ENCODE peak calls at places on chromosomes 5 and 9, in ten cellular contexts. One of them, this sample, is unnamed.

GRCh38 chr5:11230890-11231289 is 469.9 kb upstream of the DAP start:
- DNase-seq in HCT116: no peak
- DNase-seq in left lobe of liver: no peak
- DNase-seq in NCI-H2029 treated with DMSO at 0.1 percent for 48 hours: no peak
- DNase-seq in WTC11: no peak
- DNase-seq in SW480: no peak
- DNase-seq in coronary artery: no peak
- DNase-seq in ureter: no peak
- DNase-seq in effector CD4-positive, alpha-beta T cell: no peak
- DNase-seq in stimulated activated CD8-positive, alpha-beta memory T cell treated with anti-CD3 and anti-CD28 coated beads, Interleukin-15, amount 100 ng/mL, for 4 hours: no peak
- DNase-seq in this sample: no peak

GRCh38 chr5:68086857-68087256 is 128.7 kb upstream of the PIK3R1 start:
- DNase-seq in SW480: no peak
- DNase-seq in ureter: peak; percentile 47
- DNase-seq in stimulated activated CD8-positive, alpha-beta memory T cell treated with anti-CD3 and anti-CD28 coated beads, Interleukin-15, amount 100 ng/mL, for 4 hours: no peak
- DNase-seq in HCT116: no peak
- DNase-seq in effector CD4-positive, alpha-beta T cell: no peak
- DNase-seq in coronary artery: no peak
- DNase-seq in NCI-H2029 treated with DMSO at 0.1 percent for 48 hours: no peak
- DNase-seq in left lobe of liver: no peak
- DNase-seq in WTC11: no peak
- DNase-seq in this sample: no peak

GRCh38 chr5:95738069-95738468 is 6.9 kb downstream of the RHOBTB3 start:
- DNase-seq in ureter: no peak
- DNase-seq in HCT116: no peak
- DNase-seq in coronary artery: no peak
- DNase-seq in NCI-H2029 treated with DMSO at 0.1 percent for 48 hours: no peak
- DNase-seq in SW480: no peak
- DNase-seq in left lobe of liver: no peak
- DNase-seq in WTC11: no peak
- DNase-seq in stimulated activated CD8-positive, alpha-beta memory T cell treated with anti-CD3 and anti-CD28 coated beads, Interleukin-15, amount 100 ng/mL, for 4 hours: no peak
- DNase-seq in effector CD4-positive, alpha-beta T cell: no peak
- DNase-seq in this sample: no peak

GRCh38 chr5:99032234-99033013 is 103.6 kb upstream of the CHD1 start:
- DNase-seq in HCT116: peak; percentile 56
- DNase-seq in left lobe of liver: peak; percentile 67
- DNase-seq in ureter: peak; percentile 61
- DNase-seq in stimulated activated CD8-positive, alpha-beta memory T cell treated with anti-CD3 and anti-CD28 coated beads, Interleukin-15, amount 100 ng/mL, for 4 hours: no peak
- DNase-seq in WTC11: peak; percentile 38
- DNase-seq in NCI-H2029 treated with DMSO at 0.1 percent for 48 hours: no peak
- DNase-seq in SW480: peak; percentile 82
- DNase-seq in effector CD4-positive, alpha-beta T cell: no peak
- DNase-seq in coronary artery: no peak
- DNase-seq in this sample: peak; percentile 41

GRCh38 chr9:119834064-119834620 is 464.9 kb upstream of the BRINP1 start:
- DNase-seq in effector CD4-positive, alpha-beta T cell: no peak
- DNase-seq in stimulated activated CD8-positive, alpha-beta memory T cell treated with anti-CD3 and anti-CD28 coated beads, Interleukin-15, amount 100 ng/mL, for 4 hours: no peak
- DNase-seq in ureter: peak; percentile 44
- DNase-seq in HCT116: no peak
- DNase-seq in WTC11: no peak
- DNase-seq in NCI-H2029 treated with DMSO at 0.1 percent for 48 hours: no peak
- DNase-seq in left lobe of liver: no peak
- DNase-seq in SW480: no peak
- DNase-seq in coronary artery: no peak
- DNase-seq in this sample: peak; percentile 93

GRCh38 chr9:115133649-115134048 is 15.7 kb upstream of the TNC start:
- DNase-seq in ureter: no peak
- DNase-seq in SW480: no peak
- DNase-seq in effector CD4-positive, alpha-beta T cell: no peak
- DNase-seq in left lobe of liver: no peak
- DNase-seq in coronary artery: no peak
- DNase-seq in NCI-H2029 treated with DMSO at 0.1 percent for 48 hours: no peak
- DNase-seq in HCT116: no peak
- DNase-seq in stimulated activated CD8-positive, alpha-beta memory T cell treated with anti-CD3 and anti-CD28 coated beads, Interleukin-15, amount 100 ng/mL, for 4 hours: no peak
- DNase-seq in WTC11: no peak
- DNase-seq in this sample: no peak

GRCh38 chr5:6859001-6859400 is 145.8 kb downstream of the TENT4A start:
- DNase-seq in SW480: no peak
- DNase-seq in left lobe of liver: no peak
- DNase-seq in ureter: no peak
- DNase-seq in HCT116: no peak
- DNase-seq in effector CD4-positive, alpha-beta T cell: no peak
- DNase-seq in WTC11: no peak
- DNase-seq in NCI-H2029 treated with DMSO at 0.1 percent for 48 hours: no peak
- DNase-seq in stimulated activated CD8-positive, alpha-beta memory T cell treated with anti-CD3 and anti-CD28 coated beads, Interleukin-15, amount 100 ng/mL, for 4 hours: no peak
- DNase-seq in coronary artery: peak; percentile 31
- DNase-seq in this sample: no peak

GRCh38 chr5:138725153-138725884 is 27.9 kb upstream of the CTNNA1 start:
- DNase-seq in left lobe of liver: no peak
- DNase-seq in WTC11: peak; percentile 78
- DNase-seq in ureter: peak; percentile 73
- DNase-seq in effector CD4-positive, alpha-beta T cell: no peak
- DNase-seq in SW480: peak; percentile 90
- DNase-seq in stimulated activated CD8-positive, alpha-beta memory T cell treated with anti-CD3 and anti-CD28 coated beads, Interleukin-15, amount 100 ng/mL, for 4 hours: no peak
- DNase-seq in NCI-H2029 treated with DMSO at 0.1 percent for 48 hours: peak; percentile 85
- DNase-seq in HCT116: peak; percentile 86
- DNase-seq in coronary artery: no peak
- DNase-seq in this sample: peak; percentile 99

GRCh38 chr5:102589661-102590060 is 90.9 kb upstream of the SLCO6A1 start:
- DNase-seq in effector CD4-positive, alpha-beta T cell: no peak
- DNase-seq in SW480: no peak
- DNase-seq in coronary artery: no peak
- DNase-seq in stimulated activated CD8-positive, alpha-beta memory T cell treated with anti-CD3 and anti-CD28 coated beads, Interleukin-15, amount 100 ng/mL, for 4 hours: no peak
- DNase-seq in left lobe of liver: no peak
- DNase-seq in ureter: no peak
- DNase-seq in HCT116: no peak
- DNase-seq in NCI-H2029 treated with DMSO at 0.1 percent for 48 hours: no peak
- DNase-seq in WTC11: no peak
- DNase-seq in this sample: no peak

GRCh38 chr5:41878598-41879305 is 8.5 kb upstream of the OXCT1 start:
- DNase-seq in SW480: no peak
- DNase-seq in coronary artery: no peak
- DNase-seq in NCI-H2029 treated with DMSO at 0.1 percent for 48 hours: no peak
- DNase-seq in HCT116: no peak
- DNase-seq in effector CD4-positive, alpha-beta T cell: no peak
- DNase-seq in left lobe of liver: no peak
- DNase-seq in stimulated activated CD8-positive, alpha-beta memory T cell treated with anti-CD3 and anti-CD28 coated beads, Interleukin-15, amount 100 ng/mL, for 4 hours: no peak
- DNase-seq in WTC11: no peak
- DNase-seq in ureter: no peak
- DNase-seq in this sample: no peak

GRCh38 chr5:55608595-55608994 is 73.8 kb upstream of the PLPP1 start:
- DNase-seq in coronary artery: no peak
- DNase-seq in SW480: no peak
- DNase-seq in ureter: no peak
- DNase-seq in WTC11: no peak
- DNase-seq in HCT116: no peak
- DNase-seq in NCI-H2029 treated with DMSO at 0.1 percent for 48 hours: no peak
- DNase-seq in effector CD4-positive, alpha-beta T cell: no peak
- DNase-seq in stimulated activated CD8-positive, alpha-beta memory T cell treated with anti-CD3 and anti-CD28 coated beads, Interleukin-15, amount 100 ng/mL, for 4 hours: no peak
- DNase-seq in left lobe of liver: no peak
- DNase-seq in this sample: no peak

GRCh38 chr5:32217886-32218396 is 43.8 kb upstream of the GOLPH3 start:
- DNase-seq in effector CD4-positive, alpha-beta T cell: no peak
- DNase-seq in coronary artery: no peak
- DNase-seq in ureter: no peak
- DNase-seq in WTC11: no peak
- DNase-seq in NCI-H2029 treated with DMSO at 0.1 percent for 48 hours: no peak
- DNase-seq in left lobe of liver: no peak
- DNase-seq in HCT116: no peak
- DNase-seq in SW480: no peak
- DNase-seq in stimulated activated CD8-positive, alpha-beta memory T cell treated with anti-CD3 and anti-CD28 coated beads, Interleukin-15, amount 100 ng/mL, for 4 hours: no peak
- DNase-seq in this sample: no peak

This sample was measured in LNCaP clone FGC.